ENCODE peak calls at places on chromosomes 12 and 14, in nine cellular contexts. W is psoas muscle; V is colonic mucosa; R is HepG2; N is left lung; I is A549; O is mammary epithelial cell; S is CD8-positive, alpha-beta memory T cell; F is CD8-positive, alpha-beta T cell. H is an unnamed sample.

GRCh38 chr14:74618078-74618952 is 6.3 kb upstream of the LTBP2 start:
- DNase-seq in W (peak; percentile 53), V (peak; percentile 61), R (peak; percentile 90), O (peak; percentile 72), I (peak; percentile 80), S (peak; percentile 92), F (peak; percentile 66), N (peak; percentile 70), H (peak; percentile 48)

GRCh38 chr12:67382206-67382871 is 113.2 kb downstream of the CAND1 start:
- DNase-seq in N (no peak), V (no peak), W (no peak), S (no peak), O (no peak), R (no peak), F (no peak), I (no peak), H (no peak)

GRCh38 chr12:124617615-124618014 is 50.2 kb upstream of the NCOR2 start:
- DNase-seq in W (no peak), V (no peak), R (no peak), S (no peak), F (no peak), O (no peak), I (no peak), N (peak; percentile 81), H (no peak)

GRCh38 chr14:58151701-58152568 is at the start of gene ARMH4:
- DNase-seq in O (peak; percentile 73), W (peak; percentile 88), F (peak; percentile 36), I (peak; percentile 73), V (peak; percentile 89), R (peak; percentile 63), N (peak; percentile 93), S (peak; percentile 80), H (peak; percentile 86)

GRCh38 chr12:94037444-94037843 is 110.9 kb upstream of the PLXNC1 start:
- DNase-seq in S (no peak), F (no peak), V (no peak), W (no peak), N (no peak), O (no peak), R (no peak), I (no peak), H (no peak)

GRCh38 chr12:92561543-92561899 is 141.3 kb upstream of the PLEKHG7 start:
- DNase-seq in V (peak; percentile 40), R (no peak), W (no peak), N (no peak), O (peak; percentile 39), S (no peak), F (no peak), I (no peak), H (peak; percentile 73)

GRCh38 chr12:66232258-66232657 is 43.2 kb downstream of the IRAK3 start:
- DNase-seq in N (no peak), F (no peak), R (no peak), V (no peak), I (no peak), S (no peak), W (no peak), O (no peak), H (peak; percentile 47)

GRCh38 chr14:90423166-90423565 is 26.3 kb downstream of the CALM1 start:
- DNase-seq in V (no peak), W (no peak), I (no peak), N (no peak), R (no peak), F (no peak), S (no peak), O (no peak), H (no peak)

GRCh38 chr12:101172316-101172715 is 37.7 kb downstream of the SLC5A8 start:
- DNase-seq in I (peak; percentile 44), S (no peak), O (peak; percentile 11), N (no peak), F (no peak), W (no peak), V (peak; percentile 23), R (peak; percentile 23), H (no peak)

GRCh38 chr14:101235872-101236221 is 325.4 kb upstream of the DIO3 start:
- DNase-seq in N (no peak), I (no peak), R (no peak), F (no peak), S (no peak), O (no peak), V (no peak), W (peak; percentile 35), H (no peak)

GRCh38 chr14:103522649-103523582 is at the start of gene CKB:
- DNase-seq in W (peak; percentile 84), R (no peak), N (peak; percentile 85), V (peak; percentile 74), F (no peak), S (no peak), I (peak; percentile 72), O (no peak), H (peak; percentile 79)

GRCh38 chr12:98544741-98545140 is 29.4 kb downstream of the TMPO start:
- DNase-seq in W (no peak), S (no peak), F (no peak), V (no peak), O (no peak), I (no peak), R (no peak), N (no peak), H (no peak)

GRCh38 chr14:57725399-57726077 is 140.4 kb downstream of the SLC35F4 start:
- DNase-seq in I (peak; percentile 56), N (no peak), R (peak; percentile 1), F (no peak), V (no peak), S (no peak), O (peak; percentile 82), W (no peak), H (no peak)

GRCh38 chr12:133130808-133131128 is 341 bp downstream of the ZNF10 start:
- DNase-seq in S (peak; percentile 71), F (peak; percentile 24), O (no peak), N (peak; percentile 84), V (no peak), I (no peak), R (no peak), W (peak; percentile 62), H (peak; percentile 32)

GRCh38 chr12:133130038-133130807 is at the start of the genes ZNF10 and ZNF891:
- DNase-seq in V (peak; percentile 98), S (peak; percentile 97), W (peak; percentile 98), I (peak; percentile 99), O (peak; percentile 97), N (peak; percentile 98), F (peak; percentile 95), R (peak; percentile 90), H (peak; percentile 97)

DNA sequence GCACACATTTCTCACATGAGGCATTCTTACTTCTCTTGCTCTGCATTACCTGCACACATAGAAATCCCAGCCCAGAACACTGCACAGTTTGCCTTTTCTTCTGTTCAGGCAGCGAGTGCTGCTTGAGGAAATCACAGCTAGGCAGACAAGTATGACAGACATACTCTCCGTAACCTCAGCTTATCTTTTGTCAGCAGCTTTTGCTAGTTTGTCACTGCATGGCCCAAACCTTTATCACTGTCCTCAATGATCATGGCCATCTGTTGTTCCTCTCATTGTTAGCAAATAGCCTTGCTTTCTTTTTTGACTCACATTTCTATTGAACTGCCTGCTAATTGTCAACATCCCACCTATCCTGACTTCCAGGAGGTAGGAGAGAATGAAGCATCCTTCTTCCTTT is 5.3 kb downstream of the ZNF10 start:
- DNase-seq in R (no peak), O (no peak), W (no peak), F (no peak), I (no peak), N (no peak), V (no peak), S (no peak), H (no peak)
- H3K9me3 ChIP-seq in R (peaks cover 76% of the 10 kb centered on the region), O (peaks cover 26% of the 10 kb centered on the region), W (peaks cover 81% of the 10 kb centered on the region), F (peaks cover 45% of the 10 kb centered on the region), I (peaks cover 94% of the 10 kb centered on the region), N (peaks cover 2% of the 10 kb centered on the region), V (no peaks in the 10 kb centered on the region), S (peaks cover 50% of the 10 kb centered on the region), H (peaks cover 59% of the 10 kb centered on the region)

DNA sequence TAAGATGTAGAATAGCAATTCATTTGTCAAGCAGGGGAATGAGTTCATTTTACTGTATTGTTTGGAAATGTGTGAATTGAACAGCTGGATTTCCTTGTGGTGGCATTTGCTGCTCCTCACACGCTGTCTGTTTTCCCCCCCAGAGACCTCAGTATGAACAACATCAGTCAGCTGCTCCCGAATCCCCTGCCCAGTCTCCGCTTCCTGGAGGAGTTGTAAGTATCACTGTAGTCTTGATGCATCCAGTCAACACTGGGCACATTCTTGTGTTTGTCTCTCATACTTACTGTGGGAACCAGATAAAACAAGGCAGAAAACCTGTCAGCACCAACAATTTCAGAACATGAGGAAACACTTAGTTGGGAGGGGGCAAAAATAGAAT is 64.9 kb downstream of the LGR5 start:
- DNase-seq in N (no peak), I (no peak), S (no peak), W (no peak), V (no peak), O (no peak), R (no peak), F (no peak), H (no peak)
- H3K27ac ChIP-seq in N (no peak overlapping the region), I (no peak overlapping the region), S (no peak overlapping the region), W (no peak overlapping the region), V (no peak overlapping the region), O (no peak overlapping the region), R (no peak overlapping the region), F (no peak overlapping the region), H (no peak overlapping the region)

DNA sequence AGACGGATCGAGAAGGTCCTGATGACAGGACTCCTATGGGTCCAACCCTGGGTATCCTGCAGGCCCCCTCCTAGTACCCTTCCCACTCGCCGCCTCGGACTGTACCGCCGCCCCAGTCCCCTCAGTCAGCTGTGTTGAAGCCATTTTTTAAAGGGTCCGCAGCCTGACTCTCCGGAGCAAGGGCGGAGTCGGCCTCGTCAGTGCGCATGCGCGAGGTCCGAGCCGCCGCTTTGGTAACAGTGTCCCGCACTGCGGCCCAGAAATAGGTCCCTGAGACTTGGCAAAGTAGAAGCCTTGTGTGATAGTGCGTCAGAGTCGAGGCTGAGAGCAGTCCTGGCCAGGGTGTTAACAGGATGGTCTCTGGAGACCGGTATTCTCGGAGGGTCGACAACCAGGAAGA is 769.0 kb upstream of the ALG10B start:
- DNase-seq in V (no peak), S (no peak), O (no peak), F (no peak), R (no peak), I (no peak), W (no peak), N (no peak), H (no peak)
- H3K9me3 ChIP-seq in V (no peaks in the 10 kb centered on the region), S (no peaks in the 10 kb centered on the region), O (peaks cover 34% of the 10 kb centered on the region), F (no peaks in the 10 kb centered on the region), R (peaks cover 88% of the 10 kb centered on the region), I (no peaks in the 10 kb centered on the region), W (no peaks in the 10 kb centered on the region), N (no peaks in the 10 kb centered on the region), H (peaks cover 58% of the 10 kb centered on the region)

DNA sequence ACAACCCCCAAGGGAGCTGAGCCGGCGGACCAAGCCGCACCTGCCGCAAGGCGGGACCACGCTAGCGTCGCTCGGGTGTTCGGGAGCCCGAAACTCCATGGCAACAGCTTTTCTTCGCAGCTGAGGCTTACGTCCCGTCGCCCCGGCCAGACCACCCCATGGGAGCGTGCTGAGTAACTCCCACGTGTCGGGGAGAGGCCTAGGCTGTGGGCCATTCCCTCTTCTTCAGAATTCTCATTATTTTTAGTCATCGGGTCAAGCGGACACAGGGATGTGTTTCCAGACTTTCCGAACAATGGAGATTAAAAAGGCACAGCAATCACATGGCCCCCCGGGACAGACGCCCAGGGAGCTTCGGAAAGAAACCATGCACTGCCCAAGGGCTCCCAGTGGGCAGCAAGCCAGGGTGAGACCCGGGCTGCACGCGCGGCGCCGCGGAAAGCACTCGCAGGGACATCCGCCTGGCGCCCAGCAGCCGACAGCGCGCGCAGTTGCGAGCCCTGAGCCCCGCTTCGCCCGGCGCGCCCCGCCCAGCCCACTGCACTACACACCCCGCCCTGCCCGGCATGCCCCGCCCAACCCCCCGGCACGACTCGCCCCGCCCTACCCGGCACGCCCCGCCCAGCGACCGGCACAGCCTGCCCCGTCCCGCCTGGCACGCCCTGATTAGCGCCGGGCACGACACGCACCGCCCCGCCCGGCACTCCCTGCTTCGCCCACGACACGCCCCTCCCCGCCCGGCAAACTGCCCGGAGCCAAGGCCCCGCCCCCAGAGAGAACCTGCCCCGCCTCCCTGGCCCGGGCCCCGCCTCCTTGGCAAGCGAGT is 422 bp upstream of the AK7 start:
- DNase-seq in W (peak; percentile 99), O (peak; percentile 94), R (peak; percentile 82), I (peak; percentile 96), S (peak; percentile 99), F (peak; percentile 100), N (peak; percentile 100), V (peak; percentile 99), H (peak; percentile 98)
- H3K27ac ChIP-seq in W (peak overlapping the region; percentile 50), O (peak overlapping the region; percentile 60), R (no peak overlapping the region), I (peak overlapping the region; percentile 88), S (peak overlapping the region; percentile 41), F (peak overlapping the region; percentile 64), N (no peak overlapping the region), V (peak overlapping the region; percentile 70), H (peak overlapping the region; percentile 85)